ENCODE peak calls at places on chromosomes 13 and 19, in four cellular contexts. N, O, P and W are unnamed samples. For H3K4me1, the result is how much of the 10 kb centered on the place peaks cover.

GRCh38 chr19:37977992-37978391 is 71.0 kb downstream of the SIPA1L3 start:
- DNase-seq in N (no peak), O (no peak), P (no peak), W (no peak)

GRCh38 chr19:50944795-50945194 is 8.0 kb downstream of the KLK5 start:
- DNase-seq in N (no peak), O (no peak), P (no peak), W (no peak)

GRCh38 chr19:39224910-39225309 is 19.9 kb downstream of the IFNL3 start:
- DNase-seq in N (no peak), O (no peak), P (no peak), W (no peak)

GRCh38 chr13:99383511-99383921 is 76.3 kb upstream of the GPR183 start:
- DNase-seq in N (no peak), O (no peak), P (no peak), W (no peak)

GRCh38 chr13:40479196-40479845 is 187.1 kb downstream of the FOXO1 start:
- DNase-seq in N (no peak), O (no peak), P (no peak), W (no peak)

GRCh38 chr13:58495668-58496067 is 864.1 kb downstream of the PCDH17 start:
- DNase-seq in N (no peak), O (no peak), P (no peak), W (no peak)

GRCh38 chr13:64778002-64778401 is 2452.1 kb downstream of the PCDH9 start:
- DNase-seq in N (no peak), O (no peak), P (no peak), W (no peak)

GRCh38 chr13:28746289-28746612 is 27.5 kb upstream of the SLC46A3 start:
- DNase-seq in N (no peak), O (no peak), P (no peak), W (no peak)

GRCh38 chr13:39132286-39132685 is 94.0 kb downstream of the NHLRC3 start:
- DNase-seq in N (no peak), O (no peak), P (no peak), W (no peak)

GRCh38 chr13:111020546-111020945 is 94.6 kb upstream of the ARHGEF7 start:
- DNase-seq in N (no peak), O (no peak), P (no peak), W (no peak)

GRCh38 chr13:49374585-49375290 is 69.1 kb downstream of the CAB39L start:
- DNase-seq in N (no peak), O (no peak), P (no peak), W (no peak)

GRCh38 chr19:2209408-2209807 is 26.7 kb downstream of the PLEKHJ1 start:
- DNase-seq in N (no peak), O (no peak), P (no peak), W (no peak)

GRCh38 chr19:56837892-56838679 is 2.4 kb downstream of the PEG3 start:
- DNase-seq in N (peak), O (peak), P (no peak), W (peak)

GRCh38 chr19:16139752-16140151 is 3.7 kb upstream of the HSH2D start:
- DNase-seq in N (no peak), O (no peak), P (no peak), W (no peak)

GRCh38 chr19:33509774-33510173 is 11.8 kb downstream of the PEPD start:
- DNase-seq in N (no peak), O (no peak), P (no peak), W (no peak)

GRCh38 chr19:48806518-48806817 is 4.4 kb downstream of the BCAT2 start:
- DNase-seq in N (no peak), O (no peak), P (peak), W (no peak)

GRCh38 chr13:51523082-51523518 is 61.2 kb upstream of the WDFY2 start:
- DNase-seq in N (no peak), O (no peak), P (no peak), W (no peak)

GRCh38 chr19:45098521-45099464 is 5.8 kb downstream of the PPP1R37 start:
- DNase-seq in N (no peak), O (peak), P (no peak), W (peak)

GRCh38 chr19:29216021-29216420 is 3.1 kb upstream of the UQCRFS1 start:
- DNase-seq in N (no peak), O (no peak), P (no peak), W (no peak)

GRCh38 chr13:103243495-103243894 is 177.3 kb upstream of the SLC10A2 start:
- DNase-seq in N (no peak), O (no peak), P (no peak), W (no peak)

GRCh38 chr19:49019242-49019932 is 2.5 kb upstream of the LHB start:
- DNase-seq in N (no peak), O (peak), P (peak), W (peak)

GRCh38 chr13:100209857-100210580 is 121.1 kb downstream of the PCCA start:
- DNase-seq in N (no peak), O (no peak), P (no peak), W (no peak)

GRCh38 chr19:56321981-56322558 is 7.4 kb upstream of the ZSCAN5A start:
- DNase-seq in N (no peak), O (no peak), P (no peak), W (no peak)

GRCh38 chr13:110648155-110648819 is 32.9 kb downstream of the NAXD start:
- DNase-seq in N (no peak), O (no peak), P (no peak), W (no peak)

GRCh38 chr19:43675269-43675879 is 5.4 kb upstream of the PLAUR start:
- DNase-seq in N (no peak), O (no peak), P (peak), W (no peak)

GRCh38 chr13:73956795-73957408 is 177.3 kb downstream of the KLF12 start:
- DNase-seq in N (no peak), O (no peak), P (no peak), W (no peak)
- H3K4me1 ChIP-seq in N (under half), O (under half), P (under half), W (under half)

DNA sequence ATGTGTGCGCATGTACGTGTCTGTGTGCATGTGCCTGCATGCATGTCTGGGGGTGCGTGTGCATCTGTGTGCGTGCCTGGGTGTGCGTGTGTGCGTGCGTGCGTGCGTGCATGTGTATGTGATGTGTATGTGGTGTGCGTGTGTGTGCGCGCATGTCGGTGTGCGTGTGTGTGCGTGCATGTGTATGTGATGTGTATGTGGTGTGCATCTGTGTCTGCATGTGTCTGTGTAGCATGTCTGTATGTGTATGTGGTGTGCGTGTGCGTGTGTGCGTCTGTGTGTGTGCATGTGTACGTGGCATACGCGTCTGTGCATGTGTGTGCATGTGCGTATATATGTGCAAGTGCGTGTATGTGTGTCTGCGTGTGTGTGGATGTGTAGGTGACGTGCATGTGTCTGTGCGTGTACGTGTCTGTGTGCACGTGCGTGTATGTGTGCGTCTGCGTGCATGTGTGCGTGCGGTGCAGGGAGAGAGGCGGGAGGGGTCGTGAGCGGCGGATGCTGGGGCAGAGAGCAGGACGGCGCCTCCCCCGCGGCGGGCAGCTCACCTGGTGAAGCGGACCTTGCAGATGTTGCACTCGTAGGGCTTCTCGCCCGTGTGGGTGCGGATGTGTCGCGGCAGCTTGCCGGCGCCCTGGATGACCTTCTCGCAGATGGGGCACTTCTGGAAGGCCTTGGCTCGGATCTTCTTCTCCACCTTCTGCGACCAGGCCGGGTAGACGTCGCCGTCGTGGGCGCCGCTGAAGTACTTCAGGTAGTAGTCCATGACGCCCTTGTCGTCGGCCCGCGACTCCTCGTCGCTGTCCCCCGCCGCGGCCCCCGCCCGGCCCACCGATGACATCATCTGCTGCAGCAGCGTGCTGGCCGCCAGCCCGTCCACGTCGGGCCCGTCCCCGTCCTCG is 13.0 kb downstream of the ZBTB7A start:
- DNase-seq in N (no peak), O (no peak), P (no peak), W (no peak)
- H3K4me3 ChIP-seq in N (peak), O (no peak), P (no peak), W (peak)

GRCh38 chr19:40717325-40717879 is 490 bp downstream of the ITPKC start:
- DNase-seq in N (no peak), O (no peak), P (no peak), W (no peak)

GRCh38 chr19:40716655-40717324 is at the start of the genes COQ8B and ITPKC:
- DNase-seq in N (peak), O (peak), P (peak), W (peak)

GRCh38 chr19:40717880-40718773 is 1.2 kb downstream of the ITPKC start:
- DNase-seq in N (no peak), O (peak), P (peak), W (no peak)

GRCh38 chr19:40719414-40719894 is 2.5 kb downstream of the ITPKC start:
- DNase-seq in N (no peak), O (peak), P (no peak), W (no peak)

DNA sequence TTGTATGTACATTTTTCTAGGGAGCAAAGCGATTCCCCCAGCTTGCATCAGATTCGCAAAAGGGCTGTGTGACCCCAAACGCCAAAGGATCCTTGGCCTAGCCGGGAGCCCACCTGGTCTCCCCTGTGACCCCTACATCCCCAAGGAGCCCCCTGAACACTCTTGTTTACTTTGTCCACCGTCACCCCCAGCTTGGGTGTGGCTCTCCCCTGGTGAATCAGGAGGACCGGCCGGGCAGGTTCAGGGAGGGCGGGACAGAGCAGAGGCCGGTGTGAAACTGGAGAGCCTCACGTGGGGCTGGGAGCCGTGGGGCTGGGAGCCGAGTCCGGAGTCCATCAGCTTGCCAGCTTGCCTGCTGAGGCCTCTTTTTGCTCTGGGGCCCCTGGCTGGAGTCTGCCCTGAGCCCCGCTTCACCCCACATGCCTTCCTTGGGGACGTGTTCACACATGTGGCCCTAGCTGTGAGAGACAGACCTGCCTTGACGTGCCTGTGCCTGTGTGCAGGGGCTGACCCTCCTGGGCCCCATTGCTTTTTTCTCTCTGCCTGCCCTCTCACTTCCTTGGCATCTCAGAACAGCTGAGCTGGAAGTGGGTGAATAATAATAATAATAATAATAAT is 2.0 kb downstream of the ITPKC start:
- DNase-seq in N (no peak), O (peak), P (peak), W (peak)
- TF ChIP-seq CTCF in N (no peak), O (no peak), P (no peak), W (no peak)

GRCh38 chr13:44277459-44277858 is 96.2 kb upstream of the SERP2 start:
- DNase-seq in N (no peak), O (no peak), P (no peak), W (no peak)
- H3K4me1 ChIP-seq in N (under half), O (under half), P (under half), W (under half)

DNA sequence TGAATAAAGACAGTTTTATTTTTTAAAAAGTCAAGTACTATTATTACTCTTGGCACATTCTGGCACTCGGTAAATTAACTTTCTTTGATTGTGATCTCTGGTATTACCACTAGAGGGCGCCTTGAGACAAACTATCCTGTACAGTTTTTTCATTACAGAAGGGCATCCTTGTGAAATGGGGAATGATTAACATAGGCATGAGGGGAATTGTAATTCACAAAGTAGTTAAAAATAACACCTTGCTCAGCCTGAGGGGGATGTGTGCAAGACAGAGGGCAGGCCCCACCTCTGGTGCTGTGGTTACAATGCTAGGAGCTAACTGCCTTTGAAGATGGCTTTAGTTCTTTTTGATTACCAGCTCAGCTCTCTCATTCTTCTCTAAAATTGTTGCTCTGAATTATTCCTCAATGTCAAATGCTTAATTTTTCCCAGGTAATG is 24.2 kb upstream of the C1QTNF9B start:
- DNase-seq in N (no peak), O (no peak), P (no peak), W (no peak)
- H3K4me3 ChIP-seq in N (no peak), O (no peak), P (no peak), W (no peak)

DNA sequence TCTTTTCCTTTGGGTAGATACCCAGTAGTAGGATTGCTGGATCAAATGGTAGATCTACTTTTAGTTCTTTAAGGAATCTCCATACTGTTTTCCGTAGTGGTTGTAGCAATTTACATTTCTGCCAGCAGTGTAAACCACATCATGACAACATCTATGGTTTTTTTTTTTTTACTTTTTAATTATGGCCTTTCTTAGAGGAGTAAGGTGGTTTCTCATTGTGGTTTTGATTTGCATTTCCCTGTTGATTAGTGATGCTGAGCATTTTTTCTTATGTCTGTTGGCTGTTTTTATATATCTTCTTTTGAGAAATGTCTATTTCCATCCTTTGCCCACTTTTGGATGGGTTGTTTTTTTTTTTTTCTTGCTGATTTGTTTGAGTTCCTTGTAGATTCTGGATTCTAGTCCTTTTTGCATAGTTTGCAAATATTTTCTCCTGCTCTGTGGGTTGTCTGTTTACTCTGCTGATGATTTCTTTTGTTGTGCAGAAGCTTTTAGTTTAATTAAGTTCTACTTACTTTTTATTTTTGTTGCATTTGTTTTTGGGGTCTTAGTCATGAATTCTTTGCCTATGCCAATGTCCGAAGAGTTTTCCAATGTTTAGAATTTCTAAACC is 38.8 kb downstream of the TDRD3 start:
- DNase-seq in N (no peak), O (no peak), P (no peak), W (no peak)
- TF ChIP-seq CTCF in N (no peak), O (no peak), P (no peak), W (no peak)

GRCh38 chr19:855566-856120 is 3.5 kb downstream of the ELANE start:
- DNase-seq in N (no peak), O (no peak), P (no peak), W (no peak)
- H3K4me1 ChIP-seq in N (under half), O (under half), P (under half), W (under half)